ENCODE peak calls at places on chromosome 1, in eight cellular contexts. Z is cardiac fibroblast, G is HAP-1, L is HL-60, E is ovary, H is lung, F is sigmoid colon, M is PC-9. A is an unnamed sample.

GRCh38 chr1:52195161-52195560 is 53.3 kb downstream of the ZFYVE9 start:
- DNase-seq in F (no peak), E (no peak), G (no peak), L (no peak), H (no peak), M (no peak), Z (no peak), A (no peak)

GRCh38 chr1:234975122-234975940 is 153.3 kb downstream of the TOMM20 start:
- DNase-seq in M (peak; percentile 80), F (peak; percentile 40), H (no peak), E (no peak), Z (peak; percentile 96), G (no peak), L (peak; percentile 80), A (no peak)

GRCh38 chr1:178928985-178929384 is 58.1 kb upstream of the ANGPTL1 start:
- DNase-seq in Z (no peak), L (no peak), G (peak; percentile 25), H (no peak), M (no peak), E (no peak), F (no peak), A (no peak)

GRCh38 chr1:162131405-162132321 is 62.2 kb downstream of the NOS1AP start:
- DNase-seq in F (no peak), Z (no peak), L (no peak), E (no peak), H (no peak), G (no peak), M (no peak), A (no peak)

GRCh38 chr1:47738560-47739182 is 258.5 kb downstream of the TRABD2B start:
- DNase-seq in E (no peak), H (peak; percentile 61), Z (peak; percentile 74), M (peak; percentile 29), L (no peak), F (no peak), G (peak; percentile 45), A (peak; percentile 55)

GRCh38 chr1:180027949-180028445 is 73.4 kb downstream of the CEP350 start:
- DNase-seq in F (no peak), E (no peak), Z (peak; percentile 85), M (no peak), H (no peak), L (peak; percentile 43), G (no peak), A (no peak)

GRCh38 chr1:214111796-214112195 is 124.0 kb downstream of the PROX1 start:
- DNase-seq in Z (no peak), E (no peak), H (no peak), F (no peak), L (no peak), G (no peak), M (no peak), A (no peak)

GRCh38 chr1:68081775-68082283 is 31.4 kb upstream of the DIRAS3 start:
- DNase-seq in Z (no peak), M (no peak), H (no peak), G (no peak), L (no peak), F (no peak), E (no peak), A (no peak)

GRCh38 chr1:78843111-78843908 is 163.2 kb downstream of the ADGRL4 start:
- DNase-seq in Z (peak; percentile 33), G (no peak), F (no peak), M (no peak), H (no peak), E (no peak), L (no peak), A (no peak)

GRCh38 chr1:58727363-58727762 is 27.5 kb upstream of the MYSM1 start:
- DNase-seq in Z (peak; percentile 69), L (no peak), E (no peak), H (no peak), G (peak; percentile 33), F (no peak), M (peak; percentile 64), A (no peak)

GRCh38 chr1:54371936-54372385 is 34.2 kb downstream of the SSBP3 start:
- DNase-seq in H (no peak), M (no peak), G (no peak), E (no peak), Z (no peak), L (peak; percentile 82), F (no peak), A (no peak)

GRCh38 chr1:170790651-170791071 is 126.7 kb downstream of the PRRX1 start:
- DNase-seq in M (no peak), Z (peak; percentile 28), H (no peak), G (no peak), L (no peak), E (no peak), F (no peak), A (no peak)

GRCh38 chr1:91732291-91732953 is 153.5 kb downstream of the TGFBR3 start:
- DNase-seq in H (no peak), M (peak; percentile 87), Z (no peak), E (no peak), G (no peak), L (no peak), F (peak; percentile 78), A (no peak)

GRCh38 chr1:39086386-39087108 is 60.4 kb downstream of the NDUFS5 start:
- DNase-seq in H (no peak), E (no peak), L (no peak), M (no peak), G (no peak), Z (no peak), F (no peak), A (no peak)

GRCh38 chr1:77889671-77890070 is 1.2 kb downstream of the NEXN start:
- DNase-seq in M (no peak), E (no peak), H (no peak), F (no peak), Z (peak; percentile 55), L (no peak), G (no peak), A (no peak)

GRCh38 chr1:167630568-167631385 is 745 bp downstream of the RCSD1 start:
- DNase-seq in L (no peak), G (no peak), F (no peak), H (no peak), Z (no peak), E (no peak), M (no peak), A (no peak)

DNA sequence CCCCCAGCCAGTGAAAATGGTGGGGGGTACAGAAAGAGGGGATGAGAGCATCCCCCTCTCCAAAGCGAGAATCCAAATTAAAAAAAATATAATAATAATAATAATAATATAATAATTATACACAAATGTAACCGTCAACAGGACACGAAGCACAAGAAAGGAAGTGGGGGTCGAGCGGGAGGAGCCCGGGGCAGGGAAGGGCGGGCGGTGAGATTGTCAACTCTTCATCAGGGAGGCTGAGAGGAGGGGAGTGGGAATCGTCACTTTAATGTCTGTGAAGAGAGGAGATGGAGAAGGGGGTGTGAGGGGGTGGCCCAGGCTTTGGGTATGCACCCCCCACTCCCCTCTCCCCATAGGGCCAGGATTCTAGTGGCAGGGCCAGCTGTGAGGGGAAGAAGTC is 33.2 kb downstream of the MEF2D start:
- DNase-seq in F (no peak), L (no peak), G (no peak), E (no peak), H (no peak), Z (no peak), M (no peak), A (no peak)
- H3K4me3 ChIP-seq in F (no peak overlapping the region), L (no peak overlapping the region), G (no peak overlapping the region), E (no peak overlapping the region), H (no peak overlapping the region), Z (no peak overlapping the region), M (no peak overlapping the region), A (no peak overlapping the region)

DNA sequence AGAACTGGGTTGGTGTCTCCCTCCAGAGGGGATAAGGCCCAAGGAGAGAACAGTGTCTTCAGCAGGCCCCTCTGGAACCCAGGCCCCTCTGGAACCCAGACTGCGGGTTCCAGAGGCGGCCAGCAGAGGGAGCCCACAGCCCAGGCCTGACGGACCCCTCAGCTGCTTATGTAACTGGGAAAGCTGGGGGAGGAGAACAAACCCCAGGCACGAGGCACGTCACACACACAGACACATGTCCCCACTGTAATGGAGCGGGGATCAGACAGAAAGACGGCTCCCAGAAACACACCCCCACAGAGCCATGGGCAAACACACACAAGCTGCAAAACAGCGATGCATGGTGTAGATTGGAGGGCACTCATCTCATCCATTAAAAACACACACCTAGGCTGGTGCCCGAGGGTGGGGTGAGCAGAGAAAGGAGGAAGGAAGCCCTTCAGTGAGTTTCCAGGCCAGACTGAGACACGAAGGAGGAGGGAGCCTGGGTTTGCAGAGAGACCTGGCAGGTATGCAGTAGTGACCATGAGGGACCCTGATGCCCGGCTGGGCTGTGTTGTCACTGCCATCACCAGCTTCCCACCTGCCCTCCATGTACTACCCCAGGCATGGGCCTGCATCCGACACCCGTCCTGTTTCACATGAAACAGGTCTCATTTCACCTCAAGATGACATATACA is 2.8 kb upstream of the IGSF8 start:
- DNase-seq in L (peak; percentile 73), E (peak; percentile 84), Z (peak; percentile 72), F (peak; percentile 96), M (peak; percentile 70), H (peak; percentile 77), G (peak; percentile 74), A (peak; percentile 79)
- H3K4me3 ChIP-seq in L (no peak overlapping the region), E (no peak overlapping the region), Z (no peak overlapping the region), F (no peak overlapping the region), M (peak overlapping the region; percentile 21), H (no peak overlapping the region), G (no peak overlapping the region), A (no peak overlapping the region)

GRCh38 chr1:84919461-84919970 is 26.5 kb upstream of the LPAR3 start:
- DNase-seq in M (no peak), E (no peak), F (no peak), H (no peak), Z (no peak), L (no peak), G (no peak), A (no peak)

GRCh38 chr1:84920159-84920558 is 27.2 kb upstream of the LPAR3 start:
- DNase-seq in Z (no peak), M (no peak), G (no peak), E (no peak), H (no peak), F (no peak), L (no peak), A (no peak)

GRCh38 chr1:84918706-84919105 is 25.7 kb upstream of the LPAR3 start:
- DNase-seq in H (no peak), F (no peak), M (no peak), Z (no peak), G (no peak), E (no peak), L (no peak), A (no peak)

GRCh38 chr1:84928979-84929378 is 36.0 kb upstream of the LPAR3 start:
- DNase-seq in M (no peak), E (no peak), L (no peak), Z (no peak), H (no peak), F (no peak), G (no peak), A (no peak)

DNA sequence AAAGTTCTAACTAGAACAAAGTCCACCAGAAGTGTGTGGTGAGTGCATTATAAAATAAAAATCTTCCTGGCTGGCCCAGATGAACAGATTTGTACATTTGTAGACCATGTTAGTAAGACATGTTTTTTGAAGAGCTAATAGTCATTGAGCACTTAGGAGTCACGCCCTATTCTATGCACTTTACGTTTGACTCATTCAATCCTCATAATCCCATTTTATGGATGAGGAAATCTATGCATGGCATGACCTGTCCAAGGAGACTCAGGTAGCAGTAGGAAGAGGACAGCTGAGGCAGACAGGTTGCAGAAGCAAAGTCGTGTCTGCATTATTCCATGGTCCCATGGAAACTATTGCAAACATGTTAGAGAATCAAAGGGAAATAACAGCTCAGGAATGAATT is 30.3 kb upstream of the LPAR3 start:
- DNase-seq in M (no peak), G (no peak), F (no peak), Z (no peak), H (no peak), E (no peak), L (no peak), A (no peak)
- H3K4me3 ChIP-seq in M (no peak overlapping the region), G (no peak overlapping the region), F (no peak overlapping the region), Z (no peak overlapping the region), H (no peak overlapping the region), E (no peak overlapping the region), L (no peak overlapping the region), A (no peak overlapping the region)

GRCh38 chr1:201779351-201779880 is 49.5 kb upstream of the IPO9 start:
- DNase-seq in G (no peak), L (no peak), Z (no peak), F (no peak), M (no peak), E (no peak), H (no peak), A (no peak)
- H3K4me3 ChIP-seq in G (no peak overlapping the region), L (no peak overlapping the region), Z (no peak overlapping the region), F (no peak overlapping the region), M (no peak overlapping the region), E (no peak overlapping the region), H (no peak overlapping the region), A (no peak overlapping the region)